ENCODE peak calls at places on chromosomes 1 and 21, in four cellular contexts. G is stomach; B is stimulated activated CD8-positive, alpha-beta memory T cell treated with anti-CD3 and anti-CD28 coated beads, Interleukin-15, amount 100 ng/mL, for 24 hours; P is activated CD4-positive, alpha-beta T cell treated with anti-CD3 and anti-CD28 coated beads for 48 hours. L is an unnamed sample.

GRCh38 chr1:16371725-16372124 is 4.7 kb downstream of the SZRD1 start:
- DNase-seq in G (no peak), B (no peak), P (no peak), L (peak)

GRCh38 chr1:177432897-177433296 is 262.1 kb downstream of the BRINP2 start:
- DNase-seq in G (no peak), B (no peak), P (no peak), L (no peak)

GRCh38 chr1:24108334-24109165 is 3.4 kb downstream of the MYOM3 start:
- DNase-seq in G (no peak), B (no peak), P (peak), L (peak)

GRCh38 chr1:147892216-147892615 is 10.4 kb upstream of the GJA8 start:
- DNase-seq in G (no peak), B (no peak), P (peak), L (peak)

GRCh38 chr1:2525896-2526823 is at the start of gene PANK4:
- DNase-seq in G (peak), B (peak), P (peak), L (peak)

GRCh38 chr1:210477328-210477924 is 148.7 kb downstream of the HHAT start:
- DNase-seq in G (no peak), B (no peak), P (no peak), L (peak)

GRCh38 chr1:66761273-66761672 is 9.0 kb downstream of the DYNLT5 start:
- DNase-seq in G (no peak), B (no peak), P (no peak), L (peak)

GRCh38 chr1:67834246-67834877 is 1.1 kb upstream of the GNG12 start:
- DNase-seq in G (no peak), B (no peak), P (no peak), L (peak)

GRCh38 chr21:15005391-15005790 is 59.4 kb downstream of the NRIP1 start:
- DNase-seq in G (no peak), B (no peak), P (no peak), L (no peak)

GRCh38 chr1:117146067-117146466 is 24.5 kb upstream of the TRIM45 start:
- DNase-seq in G (no peak), B (no peak), P (no peak), L (no peak)

GRCh38 chr1:228375578-228376261 is 30.9 kb downstream of the TRIM11 start:
- DNase-seq in G (no peak), B (no peak), P (no peak), L (no peak)

GRCh38 chr1:21323091-21323490 is 32.8 kb upstream of the ECE1 start:
- DNase-seq in G (no peak), B (no peak), P (no peak), L (no peak)

GRCh38 chr1:207750901-207751300 is 953 bp upstream of the CD46 start:
- DNase-seq in G (no peak), B (no peak), P (no peak), L (no peak)

GRCh38 chr1:107874221-107874620 is 90.8 kb downstream of the VAV3 start:
- DNase-seq in G (no peak), B (no peak), P (no peak), L (peak)

GRCh38 chr1:226432586-226433360 is 24.9 kb upstream of the PARP1 start:
- DNase-seq in G (no peak), B (no peak), P (no peak), L (no peak)

GRCh38 chr1:15526490-15527339 is at the start of gene DNAJC16:
- DNase-seq in G (peak), B (peak), P (peak), L (peak)

GRCh38 chr1:198363752-198364151 is 176.7 kb downstream of the ATP6V1G3 start:
- DNase-seq in G (no peak), B (no peak), P (no peak), L (no peak)

GRCh38 chr1:162904579-162904978 is 43.6 kb upstream of the CCDC190 start:
- DNase-seq in G (no peak), B (no peak), P (no peak), L (peak)

GRCh38 chr1:57293214-57293613 is 130.6 kb downstream of the DAB1 start:
- DNase-seq in G (no peak), B (no peak), P (no peak), L (no peak)

GRCh38 chr1:61980561-61980960 is 214.1 kb upstream of the L1TD1 start:
- DNase-seq in G (no peak), B (no peak), P (peak), L (peak)

GRCh38 chr1:68384872-68385390 is 64.8 kb downstream of the RPE65 start:
- DNase-seq in G (no peak), B (no peak), P (no peak), L (peak)

GRCh38 chr21:38774152-38774551 is 31.6 kb upstream of the ETS2 start:
- DNase-seq in G (no peak), B (no peak), P (no peak), L (no peak)

GRCh38 chr1:85282424-85282823 is 6.0 kb upstream of the BCL10 start:
- DNase-seq in G (no peak), B (no peak), P (no peak), L (no peak)

GRCh38 chr1:113976609-113977278 is 2.5 kb upstream of the OLFML3 start:
- DNase-seq in G (no peak), B (no peak), P (no peak), L (peak)

GRCh38 chr21:39984613-39985012 is 117.4 kb downstream of the PCP4 start:
- DNase-seq in G (no peak), B (no peak), P (no peak), L (no peak)

GRCh38 chr1:100773444-100773843 is 53.9 kb downstream of the VCAM1 start:
- DNase-seq in G (no peak), B (no peak), P (no peak), L (peak)

GRCh38 chr21:46024983-46025860 is 43.7 kb downstream of the COL6A1 start:
- DNase-seq in G (no peak), B (no peak), P (no peak), L (peak)

GRCh38 chr1:151265446-151266236 is 11.1 kb downstream of the PSMD4 start:
- DNase-seq in G (no peak), B (no peak), P (no peak), L (no peak)

GRCh38 chr1:92085727-92086126 is 5.6 kb downstream of the BTBD8 start:
- DNase-seq in G (no peak), B (no peak), P (no peak), L (no peak)

GRCh38 chr1:205986291-205986690 is 16.9 kb downstream of the RAB7B start:
- DNase-seq in G (no peak), B (no peak), P (no peak), L (no peak)

GRCh38 chr1:221397141-221397540 is 344.7 kb downstream of the DUSP10 start:
- DNase-seq in G (no peak), B (no peak), P (no peak), L (peak)

GRCh38 chr1:67760030-67760821 is 73.0 kb downstream of the GNG12 start:
- DNase-seq in G (peak), B (no peak), P (peak), L (peak)

GRCh38 chr1:11536573-11537379 is 57.8 kb downstream of the DISP3 start:
- DNase-seq in G (no peak), B (no peak), P (no peak), L (no peak)

GRCh38 chr1:29211086-29212030 is 19.4 kb downstream of the MECR start:
- DNase-seq in G (no peak), B (no peak), P (no peak), L (no peak)

GRCh38 chr1:1004780-1005697 is 5.1 kb upstream of the HES4 start:
- DNase-seq in G (peak), B (no peak), P (no peak), L (peak)

GRCh38 chr21:42258885-42259407 is 40.0 kb downstream of the ABCG1 start:
- DNase-seq in G (no peak), B (no peak), P (no peak), L (no peak)

GRCh38 chr1:166969074-166969677 is 6.2 kb downstream of the ILDR2 start:
- DNase-seq in G (no peak), B (no peak), P (no peak), L (no peak)